ENCODE peak calls at places on chromosomes 12 and 14, in six cellular contexts. N, Z, C, V, Q and K are unnamed samples. For H3K4me1, the result is how much of the 10 kb centered on the place peaks cover.

GRCh38 chr14:68444449-68445168 is 348.3 kb downstream of the ZFP36L1 start:
- DNase-seq in N (peak), Z (no peak), C (no peak), V (no peak), Q (peak), K (no peak)

GRCh38 chr14:68133856-68134255 is 314.3 kb downstream of the RAD51B start:
- DNase-seq in N (no peak), Z (no peak), C (no peak), V (no peak), Q (no peak), K (no peak)

GRCh38 chr12:60173213-60174170 is 577.7 kb downstream of the SLC16A7 start:
- DNase-seq in N (no peak), Z (no peak), C (no peak), V (no peak), Q (no peak), K (no peak)

GRCh38 chr14:61033024-61033423 is 52.0 kb downstream of the SLC38A6 start:
- DNase-seq in N (no peak), Z (no peak), C (no peak), V (no peak), Q (no peak), K (no peak)

GRCh38 chr12:19002192-19002591 is 127.3 kb upstream of the PLEKHA5 start:
- DNase-seq in N (no peak), Z (no peak), C (no peak), V (no peak), Q (no peak), K (no peak)

GRCh38 chr12:19387182-19387581 is 52.1 kb upstream of the AEBP2 start:
- DNase-seq in N (peak), Z (no peak), C (no peak), V (no peak), Q (no peak), K (no peak)

GRCh38 chr14:101772770-101773169 is 11.3 kb downstream of the PPP2R5C start:
- DNase-seq in N (no peak), Z (no peak), C (no peak), V (no peak), Q (no peak), K (no peak)

GRCh38 chr12:612886-613285 is 50.4 kb downstream of the NINJ2 start:
- DNase-seq in N (no peak), Z (no peak), C (no peak), V (no peak), Q (no peak), K (no peak)

GRCh38 chr14:99515301-99516155 is 34.3 kb downstream of the CCNK start:
- DNase-seq in N (no peak), Z (no peak), C (peak), V (no peak), Q (no peak), K (no peak)

GRCh38 chr14:71466942-71467341 is 465.3 kb upstream of the RGS6 start:
- DNase-seq in N (no peak), Z (no peak), C (no peak), V (no peak), Q (no peak), K (no peak)

GRCh38 chr14:50954811-50955372 is 10.6 kb upstream of the PYGL start:
- DNase-seq in N (peak), Z (no peak), C (no peak), V (no peak), Q (peak), K (peak)

GRCh38 chr12:115223322-115223721 is 539.3 kb upstream of the TBX3 start:
- DNase-seq in N (peak), Z (no peak), C (no peak), V (no peak), Q (peak), K (no peak)

GRCh38 chr12:95480230-95480629 is 6.3 kb downstream of the METAP2 start:
- DNase-seq in N (peak), Z (no peak), C (no peak), V (no peak), Q (no peak), K (no peak)

GRCh38 chr14:52073251-52073650 is 4.4 kb upstream of the NID2 start:
- DNase-seq in N (peak), Z (no peak), C (no peak), V (no peak), Q (no peak), K (no peak)

GRCh38 chr12:5798242-5799015 is 146.6 kb downstream of the ANO2 start:
- DNase-seq in N (no peak), Z (no peak), C (no peak), V (no peak), Q (no peak), K (no peak)

GRCh38 chr14:91295276-91295845 is 50.9 kb upstream of the GPR68 start:
- DNase-seq in N (no peak), Z (no peak), C (no peak), V (no peak), Q (no peak), K (no peak)

GRCh38 chr12:115570271-115570777 is 707.2 kb downstream of the MED13L start:
- DNase-seq in N (peak), Z (no peak), C (no peak), V (peak), Q (no peak), K (no peak)

GRCh38 chr12:128551266-128552025 is 272.3 kb downstream of the SLC15A4 start:
- DNase-seq in N (no peak), Z (no peak), C (no peak), V (no peak), Q (no peak), K (no peak)

GRCh38 chr12:71297930-71298329 is 140.1 kb upstream of the TSPAN8 start:
- DNase-seq in N (no peak), Z (no peak), C (no peak), V (no peak), Q (no peak), K (no peak)

GRCh38 chr14:85090681-85091080 is 439.3 kb upstream of the FLRT2 start:
- DNase-seq in N (peak), Z (no peak), C (no peak), V (no peak), Q (no peak), K (no peak)

GRCh38 chr12:120361506-120362208 is 7.3 kb downstream of the MSI1 start:
- DNase-seq in N (peak), Z (peak), C (peak), V (peak), Q (peak), K (peak)

GRCh38 chr12:115857160-115857920 is 420.2 kb downstream of the MED13L start:
- DNase-seq in N (no peak), Z (no peak), C (no peak), V (no peak), Q (no peak), K (no peak)

GRCh38 chr14:76218660-76219059 is 66.9 kb downstream of the GPATCH2L start:
- DNase-seq in N (no peak), Z (no peak), C (no peak), V (no peak), Q (no peak), K (no peak)

GRCh38 chr14:24171422-24172260 is at the start of gene REC8:
- DNase-seq in N (no peak), Z (peak), C (peak), V (peak), Q (peak), K (peak)

GRCh38 chr14:103522649-103523582 is at the start of gene CKB:
- DNase-seq in N (peak), Z (peak), C (peak), V (peak), Q (peak), K (peak)

GRCh38 chr14:21874946-21875345 is 201.3 kb upstream of the OR4E1 start:
- DNase-seq in N (no peak), Z (no peak), C (no peak), V (no peak), Q (no peak), K (no peak)

GRCh38 chr12:128609861-128610260 is 213.9 kb downstream of the SLC15A4 start:
- DNase-seq in N (no peak), Z (peak), C (peak), V (peak), Q (no peak), K (peak)

DNA sequence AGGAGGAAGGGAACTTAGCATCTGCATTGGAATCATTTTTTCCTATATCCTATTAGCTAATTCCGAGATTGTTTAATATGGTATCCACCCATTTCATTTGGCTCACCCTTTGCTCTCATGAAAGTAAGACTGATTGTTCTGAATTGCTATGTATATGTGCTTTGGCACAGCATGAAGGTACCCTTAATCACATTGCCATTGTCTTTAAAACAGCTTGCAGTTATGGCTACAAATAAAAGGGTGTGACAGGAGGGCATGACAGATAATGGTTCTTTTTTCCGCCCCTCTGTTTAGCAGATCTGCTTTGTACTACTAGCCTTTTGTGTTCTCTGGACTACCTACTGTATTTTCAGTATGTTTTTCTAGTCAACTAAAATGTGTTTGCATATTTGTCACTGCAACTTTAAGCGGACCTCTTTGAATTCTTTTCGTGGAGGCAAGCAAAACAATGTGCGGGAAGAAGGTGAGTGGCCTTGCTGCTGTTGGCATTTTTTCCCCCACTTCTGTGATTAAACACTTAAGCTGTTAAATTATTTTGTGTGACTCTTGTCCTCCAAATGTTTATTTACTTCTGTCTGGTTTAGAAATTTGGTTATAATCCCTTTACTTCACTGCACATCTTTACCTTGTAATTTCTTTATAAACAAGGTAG is 35.8 kb downstream of the FBXO34 start:
- DNase-seq in N (no peak), Z (no peak), C (no peak), V (no peak), Q (no peak), K (peak)
- H2BK15ac ChIP-seq in N (no peak), Z (no peak), C (no peak), V (no peak), Q (no peak), K (no peak)

GRCh38 chr12:132641811-132642650 is 23.5 kb downstream of the P2RX2 start:
- DNase-seq in N (no peak), Z (no peak), C (no peak), V (no peak), Q (no peak), K (no peak)

GRCh38 chr12:132639996-132640520 is 21.5 kb downstream of the P2RX2 start:
- DNase-seq in N (no peak), Z (no peak), C (no peak), V (no peak), Q (no peak), K (no peak)

GRCh38 chr12:132642846-132643835 is 24.6 kb downstream of the P2RX2 start:
- DNase-seq in N (no peak), Z (no peak), C (no peak), V (no peak), Q (no peak), K (no peak)

GRCh38 chr12:132638541-132639408 is 20.2 kb downstream of the P2RX2 start:
- DNase-seq in N (peak), Z (peak), C (peak), V (no peak), Q (peak), K (peak)

DNA sequence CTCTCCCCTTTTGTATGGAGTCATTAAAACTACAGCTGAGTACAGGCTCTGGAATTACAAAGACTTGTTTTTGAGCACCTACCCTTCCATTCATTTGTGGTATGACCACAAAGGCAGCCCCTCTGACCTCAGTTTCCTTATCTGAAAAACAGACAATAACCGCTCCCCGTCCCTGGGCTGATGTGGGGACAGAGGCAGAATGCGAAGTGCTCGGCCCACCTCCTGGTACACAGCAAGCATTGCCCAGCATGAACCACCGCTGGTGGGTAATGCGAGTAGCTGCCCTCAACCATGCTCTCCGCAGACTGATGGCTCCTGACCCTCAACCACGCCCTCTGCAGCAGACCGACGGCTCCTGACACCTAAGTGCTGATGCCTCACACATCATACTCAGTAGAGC is 22.4 kb downstream of the P2RX2 start:
- DNase-seq in N (no peak), Z (no peak), C (no peak), V (no peak), Q (no peak), K (no peak)
- H3K4me1 ChIP-seq in N (under half), Z (under half), C (under half), V (under half), Q (under half), K (under half)

DNA sequence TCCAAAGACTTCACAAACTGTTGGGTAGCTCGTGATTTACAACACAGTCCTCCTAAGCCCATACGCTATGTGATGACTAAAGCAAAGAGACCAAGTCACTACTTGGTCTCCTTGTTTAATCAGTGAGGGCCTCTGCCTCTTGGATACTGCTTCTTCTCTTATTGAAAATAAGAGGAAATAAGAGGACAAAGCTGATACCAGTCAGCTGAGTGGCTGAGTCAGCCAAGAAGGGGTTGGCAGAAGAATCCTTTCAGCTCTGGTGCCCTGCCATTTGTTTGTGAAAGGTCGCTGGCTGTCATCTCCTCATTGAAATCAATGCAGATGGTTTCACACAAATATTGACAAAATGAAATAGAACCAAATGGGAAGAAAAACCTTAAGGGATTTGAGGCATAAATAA is 67.5 kb upstream of the SLC35F4 start:
- DNase-seq in N (no peak), Z (no peak), C (no peak), V (no peak), Q (no peak), K (no peak)
- H2BK15ac ChIP-seq in N (no peak), Z (no peak), C (no peak), V (no peak), Q (no peak), K (no peak)

GRCh38 chr12:107318554-107318803 is 225.1 kb upstream of the CRY1 start:
- DNase-seq in N (no peak), Z (no peak), C (no peak), V (no peak), Q (no peak), K (no peak)
- H3K4me1 ChIP-seq in N (under half), Z (under half), C (under half), V (under half), Q (under half), K (under half)